ENCODE peak calls at places on chromosomes 4 and X, in six cellular contexts. X, H, L, Q, B and M are unnamed samples.

GRCh38 chr4:185249105-185249504 is 39.7 kb downstream of the SNX25 start:
- DNase-seq in X (no peak), H (no peak), L (no peak), Q (no peak), B (no peak), M (no peak)

GRCh38 chr4:163269156-163269555 is 63.2 kb downstream of the NPY1R start:
- DNase-seq in X (no peak), H (no peak), L (no peak), Q (no peak), B (no peak), M (no peak)

GRCh38 chr4:163863082-163863481 is 368.6 kb downstream of the TMA16 start:
- DNase-seq in X (no peak), H (no peak), L (no peak), Q (no peak), B (no peak), M (no peak)

GRCh38 chrX:12138366-12139313 is at the start of gene FRMPD4:
- DNase-seq in X (no peak), H (no peak), L (peak), Q (no peak), B (no peak), M (peak)

GRCh38 chr4:140533951-140534480 is 10.0 kb downstream of the ELMOD2 start:
- DNase-seq in X (no peak), H (no peak), L (no peak), Q (no peak), B (no peak), M (no peak)

GRCh38 chrX:47854474-47854873 is 17.8 kb downstream of the ZNF81 start:
- DNase-seq in X (peak), H (no peak), L (peak), Q (peak), B (no peak), M (peak)

GRCh38 chr4:152309418-152309817 is 226.5 kb downstream of the FBXW7 start:
- DNase-seq in X (no peak), H (no peak), L (no peak), Q (no peak), B (no peak), M (peak)

GRCh38 chrX:30504309-30504708 is 73.3 kb downstream of the TASL start:
- DNase-seq in X (no peak), H (peak), L (peak), Q (no peak), B (no peak), M (peak)

GRCh38 chr4:2924765-2925301 is 38.4 kb downstream of the NOP14 start:
- DNase-seq in X (peak), H (no peak), L (no peak), Q (no peak), B (no peak), M (peak)

GRCh38 chr4:8741513-8742226 is 130.0 kb downstream of the HMX1 start:
- DNase-seq in X (no peak), H (no peak), L (no peak), Q (no peak), B (no peak), M (no peak)

GRCh38 chr4:127782025-127782274 is 172 bp upstream of the HSPA4L start:
- DNase-seq in X (peak), H (peak), L (no peak), Q (no peak), B (peak), M (peak)

GRCh38 chr4:159765402-159765801 is 662.5 kb downstream of the RAPGEF2 start:
- DNase-seq in X (no peak), H (no peak), L (no peak), Q (no peak), B (no peak), M (no peak)